ENCODE peak calls at places on chromosomes 7 and 10, in seven cellular contexts. O, I, S, P, R, G and F are unnamed samples.

GRCh38 chr10:63665765-63666164 is 144.6 kb downstream of the REEP3 start:
- DNase-seq in S (no peak), O (no peak), P (no peak), R (no peak), G (no peak), I (no peak), F (no peak)

GRCh38 chr7:33774762-33775523 is 130.4 kb upstream of the BMPER start:
- DNase-seq in P (peak), S (no peak), I (peak), R (no peak), G (peak), O (no peak), F (no peak)

GRCh38 chr10:11007661-11008060 is 10.0 kb upstream of the CELF2 start:
- DNase-seq in P (no peak), G (no peak), I (no peak), S (no peak), R (no peak), O (no peak), F (no peak)

GRCh38 chr7:112665709-112666108 is 124.5 kb downstream of the TMEM168 start:
- DNase-seq in R (no peak), I (no peak), P (peak), S (no peak), O (no peak), G (no peak), F (no peak)

GRCh38 chr7:112202819-112203218 is 3.4 kb downstream of the DOCK4 start:
- DNase-seq in S (peak), P (peak), I (peak), O (no peak), R (no peak), G (no peak), F (peak)

GRCh38 chr10:122164028-122164601 is 107.0 kb upstream of the BTBD16 start:
- DNase-seq in I (no peak), O (peak), S (no peak), P (no peak), G (no peak), R (peak), F (no peak)

GRCh38 chr10:71319042-71319799 is at the start of gene SLC29A3:
- DNase-seq in P (peak), R (no peak), I (peak), O (peak), S (peak), G (no peak), F (peak)

GRCh38 chr10:17257466-17258321 is 29.7 kb downstream of the VIM start:
- DNase-seq in I (peak), S (peak), P (peak), G (no peak), R (no peak), O (peak), F (peak)

GRCh38 chr7:148395990-148396716 is 194.4 kb upstream of the C7orf33 start:
- DNase-seq in P (no peak), S (no peak), O (no peak), R (no peak), G (no peak), I (no peak), F (no peak)